ENCODE peak calls at places on chromosome 7, in nine cellular contexts. One of them, this sample, is unnamed. For H3K27me3, the result is how much of the 10 kb centered on the place peaks cover.

GRCh38 chr7:113247198-113247597 is 128.8 kb upstream of the SMIM30 start:
- DNase-seq in dorsolateral prefrontal cortex: no peak
- DNase-seq in HCT116: no peak
- DNase-seq in brain microvascular endothelial cell: no peak
- DNase-seq in sigmoid colon: no peak
- DNase-seq in cardiac muscle cell: no peak
- DNase-seq in adrenal gland: no peak
- DNase-seq in left ventricle myocardium inferior: no peak
- DNase-seq in body of pancreas: no peak
- DNase-seq in this sample: no peak

GRCh38 chr7:101374990-101375389 is 12.3 kb downstream of the COL26A1 start:
- DNase-seq in HCT116: no peak
- DNase-seq in adrenal gland: no peak
- DNase-seq in cardiac muscle cell: no peak
- DNase-seq in left ventricle myocardium inferior: no peak
- DNase-seq in body of pancreas: no peak
- DNase-seq in dorsolateral prefrontal cortex: no peak
- DNase-seq in brain microvascular endothelial cell: no peak
- DNase-seq in sigmoid colon: no peak
- DNase-seq in this sample: no peak

GRCh38 chr7:19442016-19442785 is 266.6 kb downstream of the POLR1F start:
- DNase-seq in HCT116: peak
- DNase-seq in dorsolateral prefrontal cortex: no peak
- DNase-seq in left ventricle myocardium inferior: no peak
- DNase-seq in body of pancreas: no peak
- DNase-seq in brain microvascular endothelial cell: peak
- DNase-seq in cardiac muscle cell: peak
- DNase-seq in adrenal gland: peak
- DNase-seq in sigmoid colon: no peak
- DNase-seq in this sample: no peak

GRCh38 chr7:107999814-108000560 is 3.0 kb downstream of the LAMB1 start:
- DNase-seq in sigmoid colon: no peak
- DNase-seq in cardiac muscle cell: no peak
- DNase-seq in brain microvascular endothelial cell: no peak
- DNase-seq in dorsolateral prefrontal cortex: no peak
- DNase-seq in body of pancreas: no peak
- DNase-seq in left ventricle myocardium inferior: no peak
- DNase-seq in adrenal gland: no peak
- DNase-seq in HCT116: no peak
- DNase-seq in this sample: no peak

GRCh38 chr7:102426268-102427031 is 6.9 kb upstream of the ORAI2 start:
- DNase-seq in dorsolateral prefrontal cortex: no peak
- DNase-seq in adrenal gland: no peak
- DNase-seq in sigmoid colon: no peak
- DNase-seq in cardiac muscle cell: no peak
- DNase-seq in left ventricle myocardium inferior: no peak
- DNase-seq in brain microvascular endothelial cell: no peak
- DNase-seq in body of pancreas: peak
- DNase-seq in HCT116: no peak
- DNase-seq in this sample: no peak

GRCh38 chr7:30201921-30202320 is 67.1 kb downstream of the MTURN start:
- DNase-seq in cardiac muscle cell: no peak
- DNase-seq in brain microvascular endothelial cell: no peak
- DNase-seq in dorsolateral prefrontal cortex: no peak
- DNase-seq in HCT116: no peak
- DNase-seq in adrenal gland: no peak
- DNase-seq in sigmoid colon: no peak
- DNase-seq in body of pancreas: no peak
- DNase-seq in left ventricle myocardium inferior: no peak
- DNase-seq in this sample: no peak

GRCh38 chr7:43105521-43106120 is 6.8 kb upstream of the HECW1 start:
- DNase-seq in adrenal gland: no peak
- DNase-seq in HCT116: no peak
- DNase-seq in sigmoid colon: no peak
- DNase-seq in left ventricle myocardium inferior: no peak
- DNase-seq in body of pancreas: no peak
- DNase-seq in dorsolateral prefrontal cortex: no peak
- DNase-seq in brain microvascular endothelial cell: peak
- DNase-seq in cardiac muscle cell: no peak
- DNase-seq in this sample: no peak

GRCh38 chr7:39811161-39811614 is 138.9 kb upstream of the CDK13 start:
- DNase-seq in HCT116: no peak
- DNase-seq in adrenal gland: no peak
- DNase-seq in brain microvascular endothelial cell: no peak
- DNase-seq in dorsolateral prefrontal cortex: no peak
- DNase-seq in left ventricle myocardium inferior: no peak
- DNase-seq in body of pancreas: no peak
- DNase-seq in sigmoid colon: no peak
- DNase-seq in cardiac muscle cell: no peak
- DNase-seq in this sample: no peak

GRCh38 chr7:132390705-132391104 is 185.6 kb downstream of the PLXNA4 start:
- DNase-seq in HCT116: no peak
- DNase-seq in dorsolateral prefrontal cortex: no peak
- DNase-seq in cardiac muscle cell: no peak
- DNase-seq in body of pancreas: no peak
- DNase-seq in left ventricle myocardium inferior: no peak
- DNase-seq in sigmoid colon: no peak
- DNase-seq in brain microvascular endothelial cell: peak
- DNase-seq in adrenal gland: no peak
- DNase-seq in this sample: no peak

GRCh38 chr7:100546868-100547800 is 8.1 kb downstream of the AGFG2 start:
- DNase-seq in dorsolateral prefrontal cortex: no peak
- DNase-seq in HCT116: no peak
- DNase-seq in adrenal gland: no peak
- DNase-seq in cardiac muscle cell: no peak
- DNase-seq in sigmoid colon: no peak
- DNase-seq in body of pancreas: peak
- DNase-seq in left ventricle myocardium inferior: no peak
- DNase-seq in brain microvascular endothelial cell: no peak
- DNase-seq in this sample: no peak

GRCh38 chr7:97117372-97118188 is at the start of gene SDHAF3:
- DNase-seq in HCT116: peak
- DNase-seq in brain microvascular endothelial cell: peak
- DNase-seq in sigmoid colon: peak
- DNase-seq in left ventricle myocardium inferior: peak
- DNase-seq in cardiac muscle cell: peak
- DNase-seq in dorsolateral prefrontal cortex: peak
- DNase-seq in body of pancreas: peak
- DNase-seq in adrenal gland: peak
- DNase-seq in this sample: peak

GRCh38 chr7:120742370-120742769 is 115.6 kb downstream of the TSPAN12 start:
- DNase-seq in HCT116: no peak
- DNase-seq in left ventricle myocardium inferior: no peak
- DNase-seq in sigmoid colon: no peak
- DNase-seq in dorsolateral prefrontal cortex: no peak
- DNase-seq in brain microvascular endothelial cell: no peak
- DNase-seq in body of pancreas: no peak
- DNase-seq in adrenal gland: no peak
- DNase-seq in cardiac muscle cell: no peak
- DNase-seq in this sample: no peak

GRCh38 chr7:112411186-112411795 is 39.0 kb upstream of the IFRD1 start:
- DNase-seq in HCT116: no peak
- DNase-seq in body of pancreas: peak
- DNase-seq in sigmoid colon: no peak
- DNase-seq in brain microvascular endothelial cell: no peak
- DNase-seq in cardiac muscle cell: peak
- DNase-seq in dorsolateral prefrontal cortex: no peak
- DNase-seq in adrenal gland: no peak
- DNase-seq in left ventricle myocardium inferior: no peak
- DNase-seq in this sample: peak

GRCh38 chr7:77475181-77475580 is 59.0 kb upstream of the GSAP start:
- DNase-seq in adrenal gland: no peak
- DNase-seq in dorsolateral prefrontal cortex: no peak
- DNase-seq in cardiac muscle cell: no peak
- DNase-seq in sigmoid colon: no peak
- DNase-seq in body of pancreas: no peak
- DNase-seq in brain microvascular endothelial cell: no peak
- DNase-seq in left ventricle myocardium inferior: no peak
- DNase-seq in HCT116: no peak
- DNase-seq in this sample: no peak

GRCh38 chr7:105530546-105530945 is 1.5 kb upstream of the RINT1 start:
- DNase-seq in sigmoid colon: no peak
- DNase-seq in dorsolateral prefrontal cortex: no peak
- DNase-seq in adrenal gland: no peak
- DNase-seq in HCT116: no peak
- DNase-seq in left ventricle myocardium inferior: no peak
- DNase-seq in body of pancreas: no peak
- DNase-seq in cardiac muscle cell: no peak
- DNase-seq in brain microvascular endothelial cell: no peak
- DNase-seq in this sample: no peak

GRCh38 chr7:137656227-137656849 is 190.4 kb downstream of the DGKI start:
- DNase-seq in left ventricle myocardium inferior: peak
- DNase-seq in sigmoid colon: peak
- DNase-seq in dorsolateral prefrontal cortex: peak
- DNase-seq in body of pancreas: peak
- DNase-seq in brain microvascular endothelial cell: peak
- DNase-seq in HCT116: peak
- DNase-seq in cardiac muscle cell: peak
- DNase-seq in adrenal gland: peak
- DNase-seq in this sample: peak

GRCh38 chr7:1707756-1708611 is 37.9 kb downstream of the ELFN1 start:
- DNase-seq in body of pancreas: no peak
- DNase-seq in adrenal gland: peak
- DNase-seq in left ventricle myocardium inferior: no peak
- DNase-seq in sigmoid colon: no peak
- DNase-seq in HCT116: no peak
- DNase-seq in dorsolateral prefrontal cortex: peak
- DNase-seq in cardiac muscle cell: no peak
- DNase-seq in brain microvascular endothelial cell: no peak
- DNase-seq in this sample: no peak

GRCh38 chr7:123820864-123821263 is 24.1 kb upstream of the HYAL4 start:
- DNase-seq in dorsolateral prefrontal cortex: no peak
- DNase-seq in body of pancreas: no peak
- DNase-seq in brain microvascular endothelial cell: no peak
- DNase-seq in sigmoid colon: no peak
- DNase-seq in adrenal gland: no peak
- DNase-seq in left ventricle myocardium inferior: no peak
- DNase-seq in HCT116: no peak
- DNase-seq in cardiac muscle cell: no peak
- DNase-seq in this sample: no peak

GRCh38 chr7:5682889-5683670 is 98.4 kb downstream of the RNF216 start:
- DNase-seq in brain microvascular endothelial cell: no peak
- DNase-seq in HCT116: no peak
- DNase-seq in sigmoid colon: peak
- DNase-seq in cardiac muscle cell: no peak
- DNase-seq in body of pancreas: no peak
- DNase-seq in left ventricle myocardium inferior: no peak
- DNase-seq in adrenal gland: no peak
- DNase-seq in dorsolateral prefrontal cortex: no peak
- DNase-seq in this sample: no peak

GRCh38 chr7:37225255-37226012 is 223.2 kb downstream of the ELMO1 start:
- DNase-seq in HCT116: no peak
- DNase-seq in cardiac muscle cell: no peak
- DNase-seq in dorsolateral prefrontal cortex: no peak
- DNase-seq in adrenal gland: no peak
- DNase-seq in sigmoid colon: no peak
- DNase-seq in body of pancreas: no peak
- DNase-seq in brain microvascular endothelial cell: no peak
- DNase-seq in left ventricle myocardium inferior: no peak
- DNase-seq in this sample: no peak

DNA sequence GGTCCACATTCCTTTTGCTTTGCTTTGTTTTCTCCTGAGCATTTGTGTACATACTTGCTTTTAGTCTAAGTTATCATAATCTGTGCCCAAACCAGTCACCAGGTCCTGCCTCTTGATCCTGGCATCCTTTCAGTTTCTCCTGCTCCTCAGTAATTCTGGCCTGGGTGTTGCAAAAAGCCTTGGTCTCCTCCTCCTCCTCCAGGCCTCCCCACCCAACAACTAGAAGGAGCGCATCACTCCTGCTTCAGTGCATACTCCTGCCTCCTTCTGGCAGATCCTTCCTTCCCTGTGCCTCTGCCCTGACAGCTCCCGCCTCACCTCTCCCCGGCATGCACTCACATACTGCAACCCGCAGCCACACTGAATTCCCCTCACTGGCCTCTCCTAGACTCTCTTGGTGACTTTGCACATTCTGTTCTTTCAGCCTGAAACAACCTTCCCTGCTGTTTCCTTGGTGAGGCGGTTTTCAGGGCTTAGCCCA is 2.3 kb downstream of the DENND2A start:
- DNase-seq in body of pancreas: no peak
- DNase-seq in cardiac muscle cell: no peak
- DNase-seq in sigmoid colon: peak
- DNase-seq in dorsolateral prefrontal cortex: no peak
- DNase-seq in brain microvascular endothelial cell: peak
- DNase-seq in left ventricle myocardium inferior: no peak
- DNase-seq in HCT116: no peak
- DNase-seq in adrenal gland: no peak
- DNase-seq in this sample: no peak
- TF ChIP-seq CTCF in body of pancreas: no peak
- TF ChIP-seq CTCF in cardiac muscle cell: peak
- TF ChIP-seq CTCF in sigmoid colon: no peak
- TF ChIP-seq CTCF in dorsolateral prefrontal cortex: peak
- TF ChIP-seq CTCF in brain microvascular endothelial cell: peak
- TF ChIP-seq CTCF in left ventricle myocardium inferior: no peak
- TF ChIP-seq CTCF in HCT116: no peak
- TF ChIP-seq CTCF in adrenal gland: no peak
- TF ChIP-seq CTCF in this sample: no peak

GRCh38 chr7:26857534-26858228 is 6.7 kb downstream of the SKAP2 start:
- DNase-seq in adrenal gland: peak
- DNase-seq in body of pancreas: peak
- DNase-seq in left ventricle myocardium inferior: no peak
- DNase-seq in dorsolateral prefrontal cortex: no peak
- DNase-seq in HCT116: no peak
- DNase-seq in sigmoid colon: peak
- DNase-seq in brain microvascular endothelial cell: no peak
- DNase-seq in cardiac muscle cell: peak
- DNase-seq in this sample: no peak
- H3K4me3 ChIP-seq in adrenal gland: peak
- H3K4me3 ChIP-seq in body of pancreas: no peak
- H3K4me3 ChIP-seq in left ventricle myocardium inferior: peak
- H3K4me3 ChIP-seq in dorsolateral prefrontal cortex: peak
- H3K4me3 ChIP-seq in HCT116: no peak
- H3K4me3 ChIP-seq in sigmoid colon: no peak
- H3K4me3 ChIP-seq in brain microvascular endothelial cell: no peak
- H3K4me3 ChIP-seq in cardiac muscle cell: no peak
- H3K4me3 ChIP-seq in this sample: no peak

DNA sequence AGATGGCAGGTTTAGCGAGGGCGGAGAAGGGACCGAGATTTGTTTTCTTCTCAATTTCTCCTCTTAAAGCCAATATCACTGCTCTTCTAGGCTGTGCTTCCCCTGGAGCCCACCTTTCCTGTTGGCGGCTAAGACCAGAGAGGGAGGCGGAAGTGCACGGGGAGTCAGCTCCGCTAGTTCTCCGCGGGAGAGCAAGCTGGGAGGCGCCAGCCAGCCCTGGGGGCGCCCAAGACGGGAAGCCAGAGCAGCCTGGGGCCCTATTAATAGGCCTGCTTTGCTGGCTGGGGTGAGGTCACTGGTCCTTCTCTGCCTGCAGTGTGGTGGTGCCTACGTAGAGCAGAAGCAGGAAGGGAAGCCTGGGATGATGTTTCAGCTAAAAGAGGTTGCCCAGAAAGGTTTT is 61.6 kb downstream of the LSM5 start:
- DNase-seq in HCT116: no peak
- DNase-seq in adrenal gland: no peak
- DNase-seq in dorsolateral prefrontal cortex: no peak
- DNase-seq in left ventricle myocardium inferior: no peak
- DNase-seq in brain microvascular endothelial cell: no peak
- DNase-seq in body of pancreas: no peak
- DNase-seq in sigmoid colon: no peak
- DNase-seq in cardiac muscle cell: peak
- DNase-seq in this sample: no peak
- H3K27me3 ChIP-seq in HCT116: under half
- H3K27me3 ChIP-seq in adrenal gland: under half
- H3K27me3 ChIP-seq in dorsolateral prefrontal cortex: under half
- H3K27me3 ChIP-seq in left ventricle myocardium inferior: half or more
- H3K27me3 ChIP-seq in brain microvascular endothelial cell: under half
- H3K27me3 ChIP-seq in body of pancreas: under half
- H3K27me3 ChIP-seq in sigmoid colon: under half
- H3K27me3 ChIP-seq in cardiac muscle cell: under half
- H3K27me3 ChIP-seq in this sample: under half

GRCh38 chr7:138750926-138751464 is 46.8 kb upstream of the TMEM213 start:
- DNase-seq in dorsolateral prefrontal cortex: no peak
- DNase-seq in HCT116: no peak
- DNase-seq in body of pancreas: no peak
- DNase-seq in adrenal gland: no peak
- DNase-seq in left ventricle myocardium inferior: no peak
- DNase-seq in brain microvascular endothelial cell: no peak
- DNase-seq in sigmoid colon: no peak
- DNase-seq in cardiac muscle cell: no peak
- DNase-seq in this sample: no peak
- TF ChIP-seq CTCF in dorsolateral prefrontal cortex: no peak
- TF ChIP-seq CTCF in HCT116: no peak
- TF ChIP-seq CTCF in body of pancreas: no peak
- TF ChIP-seq CTCF in adrenal gland: no peak
- TF ChIP-seq CTCF in left ventricle myocardium inferior: no peak
- TF ChIP-seq CTCF in brain microvascular endothelial cell: no peak
- TF ChIP-seq CTCF in sigmoid colon: no peak
- TF ChIP-seq CTCF in cardiac muscle cell: no peak
- TF ChIP-seq CTCF in this sample: no peak